ENCODE peak calls at places on chromosomes 1 and 21, in four cellular contexts. One of them, this sample, is unnamed.

GRCh38 chr1:173475564-173476196 is 1.5 kb upstream of the PRDX6 start:
- DNase-seq in H1: no peak
- DNase-seq in K562: no peak
- DNase-seq in HepG2: peak
- DNase-seq in this sample: no peak

GRCh38 chr1:206600527-206600926 is 11.7 kb downstream of the EIF2D start:
- DNase-seq in HepG2: no peak
- DNase-seq in H1: no peak
- DNase-seq in K562: no peak
- DNase-seq in this sample: no peak

GRCh38 chr1:12745992-12746323 is at the start of gene CFAP107:
- DNase-seq in HepG2: no peak
- DNase-seq in K562: no peak
- DNase-seq in H1: no peak
- DNase-seq in this sample: no peak

GRCh38 chr1:241802849-241803248 is 45.2 kb upstream of the EXO1 start:
- DNase-seq in K562: no peak
- DNase-seq in H1: no peak
- DNase-seq in HepG2: no peak
- DNase-seq in this sample: no peak

GRCh38 chr1:234561322-234561721 is 48.7 kb downstream of the IRF2BP2 start:
- DNase-seq in K562: no peak
- DNase-seq in H1: no peak
- DNase-seq in HepG2: peak
- DNase-seq in this sample: no peak

GRCh38 chr21:40886931-40887330 is 40.0 kb upstream of the DSCAM start:
- DNase-seq in K562: no peak
- DNase-seq in H1: no peak
- DNase-seq in HepG2: no peak
- DNase-seq in this sample: no peak

GRCh38 chr1:212916395-212917133 is 33.8 kb upstream of the VASH2 start:
- DNase-seq in HepG2: peak
- DNase-seq in K562: peak
- DNase-seq in H1: peak
- DNase-seq in this sample: no peak

GRCh38 chr1:87549691-87550090 is 221.0 kb downstream of the LMO4 start:
- DNase-seq in K562: no peak
- DNase-seq in HepG2: no peak
- DNase-seq in H1: no peak
- DNase-seq in this sample: no peak

GRCh38 chr1:112508242-112509004 is at the start of gene WNT2B:
- DNase-seq in HepG2: peak
- DNase-seq in K562: peak
- DNase-seq in H1: peak
- DNase-seq in this sample: no peak

GRCh38 chr21:37193676-37194075 is 73.5 kb downstream of the VPS26C start:
- DNase-seq in H1: no peak
- DNase-seq in HepG2: no peak
- DNase-seq in K562: no peak
- DNase-seq in this sample: no peak

GRCh38 chr1:19165501-19165900 is 44.6 kb downstream of the UBR4 start:
- DNase-seq in H1: no peak
- DNase-seq in HepG2: no peak
- DNase-seq in K562: no peak
- DNase-seq in this sample: no peak

GRCh38 chr1:10829965-10830515 is 33.6 kb upstream of the CASZ1 start:
- DNase-seq in H1: no peak
- DNase-seq in K562: no peak
- DNase-seq in HepG2: no peak
- DNase-seq in this sample: no peak

GRCh38 chr1:36481771-36482723 is 666 bp downstream of the CSF3R start:
- DNase-seq in H1: no peak
- DNase-seq in K562: peak
- DNase-seq in HepG2: no peak
- DNase-seq in this sample: no peak

GRCh38 chr1:208192989-208193388 is 51.2 kb downstream of the PLXNA2 start:
- DNase-seq in HepG2: no peak
- DNase-seq in H1: no peak
- DNase-seq in K562: no peak
- DNase-seq in this sample: no peak

DNA sequence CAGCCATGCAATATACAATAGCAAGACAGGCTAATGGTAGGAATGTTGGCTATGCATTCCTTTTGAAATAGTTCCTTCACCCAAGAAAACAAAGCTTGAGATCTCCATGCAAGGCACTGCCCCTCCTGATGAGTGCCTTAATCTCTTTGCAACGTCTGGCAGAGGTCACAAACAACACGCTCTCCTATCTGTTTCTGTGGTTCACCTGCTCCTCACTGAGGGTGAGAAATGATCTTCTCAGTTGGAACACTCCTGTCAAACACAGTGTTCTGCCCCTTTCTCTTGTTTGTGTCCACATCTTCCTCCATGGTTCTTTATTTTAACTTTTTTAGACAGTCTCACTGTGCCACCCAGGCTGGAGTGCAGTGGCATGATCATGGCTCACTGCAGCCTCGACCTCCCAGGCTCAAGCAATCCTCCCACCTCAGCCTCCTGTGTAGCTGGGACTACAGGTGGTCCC is 21.2 kb upstream of the XPR1 start:
- DNase-seq in K562: peak
- DNase-seq in H1: no peak
- DNase-seq in HepG2: no peak
- DNase-seq in this sample: no peak
- TF ChIP-seq GABPA in K562: no peak
- TF ChIP-seq GABPA in H1: no peak
- TF ChIP-seq GABPA in HepG2: no peak
- TF ChIP-seq GABPA in this sample: no peak

GRCh38 chr1:21587602-21587953 is 78.4 kb downstream of the ALPL start:
- DNase-seq in H1: no peak
- DNase-seq in HepG2: no peak
- DNase-seq in K562: no peak
- DNase-seq in this sample: no peak
- TF ChIP-seq SRF in H1: no peak
- TF ChIP-seq SRF in HepG2: no peak
- TF ChIP-seq SRF in K562: no peak
- TF ChIP-seq SRF in this sample: no peak

GRCh38 chr21:26715116-26715515 is 130.1 kb downstream of the ADAMTS1 start:
- DNase-seq in H1: no peak
- DNase-seq in HepG2: no peak
- DNase-seq in K562: no peak
- DNase-seq in this sample: no peak
- TF ChIP-seq BRCA1 in H1: no peak
- TF ChIP-seq BRCA1 in HepG2: no peak
- TF ChIP-seq BRCA1 in K562: no peak
- TF ChIP-seq BRCA1 in this sample: no peak

GRCh38 chr1:228781801-228782661 is 46.8 kb downstream of the RHOU start:
- DNase-seq in HepG2: no peak
- DNase-seq in K562: no peak
- DNase-seq in H1: no peak
- DNase-seq in this sample: no peak
- TF ChIP-seq GABPA in HepG2: no peak
- TF ChIP-seq GABPA in K562: no peak
- TF ChIP-seq GABPA in H1: no peak
- TF ChIP-seq GABPA in this sample: no peak

GRCh38 chr1:200681231-200681630 is 11.5 kb upstream of the DDX59 start:
- DNase-seq in K562: no peak
- DNase-seq in HepG2: no peak
- DNase-seq in H1: no peak
- DNase-seq in this sample: no peak

DNA sequence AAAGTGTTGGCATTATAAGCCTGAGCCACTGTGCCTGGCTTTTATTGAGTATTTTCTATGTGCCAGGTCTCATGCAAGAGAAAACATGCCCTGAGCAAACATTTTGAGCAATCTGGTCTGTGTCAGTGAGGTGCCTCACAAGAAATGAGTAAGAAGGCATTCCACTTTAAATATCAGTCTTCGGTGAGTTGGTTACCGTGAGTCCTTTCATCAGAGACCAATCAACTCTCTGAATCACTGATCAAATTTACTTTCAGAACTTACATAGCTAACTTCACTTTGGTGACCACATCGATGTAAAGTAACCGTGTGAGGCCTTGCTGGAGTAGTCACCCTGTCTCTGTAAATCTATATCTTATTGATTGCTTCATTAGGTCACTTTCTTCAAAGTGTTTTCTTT is 14.3 kb upstream of the DDX59 start:
- DNase-seq in K562: no peak
- DNase-seq in HepG2: peak
- DNase-seq in H1: no peak
- DNase-seq in this sample: no peak
- TF ChIP-seq SRF in K562: no peak
- TF ChIP-seq SRF in HepG2: no peak
- TF ChIP-seq SRF in H1: no peak
- TF ChIP-seq SRF in this sample: no peak

DNA sequence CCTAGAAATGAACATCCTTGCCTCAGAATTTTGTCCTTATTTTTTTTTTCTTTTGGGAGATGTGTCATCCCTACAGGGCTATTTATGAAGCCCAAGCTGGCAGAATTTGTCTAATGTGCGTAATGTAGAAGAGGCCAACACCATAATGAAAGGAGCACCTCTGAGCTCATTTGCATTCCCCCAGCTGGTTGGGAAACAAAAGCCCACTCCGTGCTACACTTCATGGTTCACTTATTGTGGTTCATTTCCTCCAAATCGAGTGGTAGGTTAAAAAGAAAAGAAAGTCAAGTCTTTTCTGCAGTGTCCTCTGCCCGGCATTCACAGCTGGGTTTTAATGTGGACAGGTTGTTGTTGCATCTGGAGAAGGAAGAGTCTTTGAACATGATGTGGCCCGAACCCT is 73.5 kb downstream of the KAZN start:
- DNase-seq in H1: no peak
- DNase-seq in HepG2: no peak
- DNase-seq in K562: no peak
- DNase-seq in this sample: peak
- TF ChIP-seq BRCA1 in H1: no peak
- TF ChIP-seq BRCA1 in HepG2: no peak
- TF ChIP-seq BRCA1 in K562: no peak
- TF ChIP-seq BRCA1 in this sample: no peak

GRCh38 chr1:42998381-42998780 is 39.7 kb upstream of the SLC2A1 start:
- DNase-seq in HepG2: no peak
- DNase-seq in H1: no peak
- DNase-seq in K562: no peak
- DNase-seq in this sample: no peak
- TF ChIP-seq GABPA in HepG2: no peak
- TF ChIP-seq GABPA in H1: no peak
- TF ChIP-seq GABPA in K562: no peak
- TF ChIP-seq GABPA in this sample: no peak

DNA sequence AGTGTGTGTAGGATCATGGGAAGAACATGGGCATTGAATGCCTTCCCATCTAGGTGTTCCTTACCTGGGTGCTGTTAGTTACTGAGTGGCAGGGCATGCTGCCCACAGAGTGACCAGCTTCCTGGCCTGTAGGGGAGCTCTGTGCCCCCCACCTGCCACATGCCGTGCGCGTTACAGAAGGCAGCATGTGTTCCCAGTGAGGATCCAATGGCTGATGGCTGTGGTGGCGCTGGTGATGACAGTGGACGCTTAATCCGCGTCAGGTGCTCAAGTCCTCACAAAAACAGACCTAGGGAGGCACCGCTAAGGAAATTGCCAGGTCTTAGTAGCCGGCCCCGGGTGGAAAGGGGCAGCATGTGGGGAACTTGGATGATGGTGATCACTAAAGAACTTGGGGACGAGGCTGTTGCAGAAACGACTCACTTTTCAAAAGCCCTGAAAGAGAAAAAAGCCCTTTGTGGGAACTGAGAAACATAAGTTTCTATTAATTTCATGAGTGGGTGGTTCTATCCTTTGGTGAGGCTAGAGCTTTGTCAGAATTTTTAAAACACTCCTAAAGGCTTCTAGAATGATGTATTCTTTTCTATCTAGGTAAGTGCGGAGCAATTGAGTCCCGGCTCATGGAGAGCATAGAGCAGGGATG is 93.2 kb downstream of the PRDM2 start:
- DNase-seq in H1: no peak
- DNase-seq in HepG2: no peak
- DNase-seq in K562: no peak
- DNase-seq in this sample: no peak
- TF ChIP-seq SRF in H1: no peak
- TF ChIP-seq SRF in HepG2: no peak
- TF ChIP-seq SRF in K562: no peak
- TF ChIP-seq SRF in this sample: no peak

GRCh38 chr1:61670016-61670415 is 54.9 kb downstream of the TM2D1 start:
- DNase-seq in K562: no peak
- DNase-seq in HepG2: no peak
- DNase-seq in H1: no peak
- DNase-seq in this sample: no peak

GRCh38 chr1:61674221-61674620 is 50.7 kb downstream of the TM2D1 start:
- DNase-seq in H1: no peak
- DNase-seq in HepG2: no peak
- DNase-seq in K562: no peak
- DNase-seq in this sample: no peak

DNA sequence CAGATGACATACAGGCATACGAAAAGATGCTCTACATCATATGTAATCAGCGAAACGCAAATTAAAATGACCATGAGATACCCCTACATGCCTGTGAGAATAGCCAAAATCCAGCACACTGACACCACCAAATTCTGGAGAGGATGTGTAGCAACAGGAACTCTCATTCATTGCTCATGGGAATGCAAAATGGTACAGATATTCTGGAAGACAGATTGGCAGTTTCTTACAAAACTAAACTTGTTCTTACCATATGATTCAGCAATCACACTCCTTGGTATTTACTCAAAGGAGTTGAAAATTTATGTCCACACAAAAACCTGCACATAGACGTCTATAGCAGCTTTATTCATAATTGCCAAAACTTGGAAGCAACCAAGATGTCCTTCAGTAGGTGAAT is 52.6 kb downstream of the TM2D1 start:
- DNase-seq in K562: no peak
- DNase-seq in H1: no peak
- DNase-seq in HepG2: no peak
- DNase-seq in this sample: no peak
- TF ChIP-seq BRCA1 in K562: no peak
- TF ChIP-seq BRCA1 in H1: no peak
- TF ChIP-seq BRCA1 in HepG2: no peak
- TF ChIP-seq BRCA1 in this sample: no peak

This sample was measured in GM12878.